ENCODE peak calls at places on chromosomes 12 and 14, in seven cellular contexts. U, F, M, I, C, V and G are unnamed samples. For H3K27me3 and H3K9me3, the result is how much of the 10 kb centered on the place peaks cover.

GRCh38 chr14:22900088-22900799 is 17.2 kb downstream of the REM2 start:
- DNase-seq in U (peak), I (peak), C (peak), F (peak), M (peak), V (peak), G (peak)

GRCh38 chr14:93619176-93619793 is 169.0 kb downstream of the PRIMA1 start:
- DNase-seq in I (peak), M (peak), V (peak), F (peak), C (peak), U (peak), G (peak)

GRCh38 chr14:94559638-94560290 is 1.5 kb upstream of the SERPINA4 start:
- DNase-seq in V (no peak), C (no peak), U (no peak), M (no peak), I (no peak), F (no peak), G (no peak)

GRCh38 chr12:50928392-50928791 is 24.0 kb upstream of the HIGD1C start:
- DNase-seq in C (no peak), F (no peak), M (no peak), I (no peak), V (no peak), U (no peak), G (no peak)

GRCh38 chr12:82687020-82687951 is 580 bp downstream of the TMTC2 start:
- DNase-seq in U (peak), F (peak), I (peak), V (no peak), C (peak), M (peak), G (peak)

GRCh38 chr14:96681826-96682225 is 115.4 kb upstream of the VRK1 start:
- DNase-seq in C (no peak), V (no peak), I (no peak), U (peak), M (no peak), F (no peak), G (peak)

GRCh38 chr12:78194448-78194847 is 363.8 kb downstream of the NAV3 start:
- DNase-seq in U (peak), M (no peak), I (no peak), F (no peak), C (no peak), V (no peak), G (peak)

GRCh38 chr14:95045255-95045701 is 112.1 kb downstream of the DICER1 start:
- DNase-seq in M (peak), C (no peak), I (no peak), U (no peak), V (no peak), F (no peak), G (no peak)

GRCh38 chr12:12319501-12320322 is 30.3 kb downstream of the MANSC1 start:
- DNase-seq in C (no peak), V (no peak), M (no peak), I (peak), U (no peak), F (no peak), G (peak)

GRCh38 chr14:69152181-69152943 is 557 bp downstream of the DCAF5 start:
- DNase-seq in V (peak), U (peak), C (no peak), I (peak), M (peak), F (peak), G (peak)

GRCh38 chr12:13744566-13744965 is 236.8 kb downstream of the GRIN2B start:
- DNase-seq in I (no peak), C (no peak), M (peak), V (no peak), F (no peak), U (no peak), G (no peak)

GRCh38 chr12:69055280-69055679 is 122.3 kb upstream of the CPM start:
- DNase-seq in M (no peak), U (no peak), I (no peak), V (no peak), F (no peak), C (no peak), G (no peak)

GRCh38 chr14:95364481-95365209 is 44.9 kb upstream of the CLMN start:
- DNase-seq in F (no peak), C (no peak), U (no peak), V (no peak), I (no peak), M (no peak), G (no peak)

GRCh38 chr12:96438330-96438729 is 38.1 kb upstream of the CDK17 start:
- DNase-seq in V (no peak), C (no peak), U (no peak), I (no peak), F (no peak), M (no peak), G (no peak)

GRCh38 chr12:56256326-56256960 is 1.7 kb downstream of the ANKRD52 start:
- DNase-seq in I (no peak), F (no peak), M (peak), C (no peak), V (no peak), U (peak), G (peak)

GRCh38 chr14:79018846-79019245 is 848.7 kb downstream of the NRXN3 start:
- DNase-seq in U (peak), I (no peak), M (no peak), V (no peak), F (no peak), C (no peak), G (peak)

GRCh38 chr14:21647380-21647779 is 6.3 kb upstream of the OR4E2 start:
- DNase-seq in M (no peak), F (no peak), U (no peak), I (no peak), V (no peak), C (no peak), G (peak)

GRCh38 chr14:74552623-74553022 is 59.1 kb downstream of the ISCA2 start:
- DNase-seq in M (no peak), C (no peak), V (peak), I (no peak), F (no peak), U (no peak), G (peak)

GRCh38 chr14:74551903-74552371 is 58.4 kb downstream of the ISCA2 start:
- DNase-seq in U (no peak), F (no peak), C (no peak), I (no peak), M (peak), V (no peak), G (peak)

GRCh38 chr14:74550071-74550470 is 56.5 kb downstream of the ISCA2 start:
- DNase-seq in C (no peak), M (no peak), U (no peak), F (no peak), I (no peak), V (no peak), G (no peak)

GRCh38 chr14:74551001-74551400 is 57.4 kb downstream of the ISCA2 start:
- DNase-seq in C (no peak), I (no peak), F (no peak), U (no peak), V (no peak), M (no peak), G (no peak)

GRCh38 chr14:74551431-74551830 is 57.9 kb downstream of the ISCA2 start:
- DNase-seq in V (no peak), C (no peak), F (no peak), M (peak), I (no peak), U (no peak), G (no peak)
- TF ChIP-seq EZH2phosphoT487 in V (no peak), C (no peak), F (no peak), M (no peak), I (no peak), U (no peak), G (no peak)

GRCh38 chr12:926641-927040 is 22.9 kb downstream of the RAD52 start:
- DNase-seq in C (no peak), V (no peak), M (no peak), U (no peak), F (no peak), I (no peak), G (no peak)
- H3K27me3 ChIP-seq in C (under half), V (under half), M (under half), U (under half), F (under half), I (under half), G (under half)

GRCh38 chr14:77950371-77950770 is 150.5 kb downstream of the ADCK1 start:
- DNase-seq in I (no peak), F (no peak), V (no peak), U (no peak), C (no peak), M (no peak), G (peak)

GRCh38 chr14:77961853-77962580 is 162.1 kb downstream of the ADCK1 start:
- DNase-seq in U (peak), M (no peak), I (no peak), V (no peak), C (no peak), F (no peak), G (peak)

DNA sequence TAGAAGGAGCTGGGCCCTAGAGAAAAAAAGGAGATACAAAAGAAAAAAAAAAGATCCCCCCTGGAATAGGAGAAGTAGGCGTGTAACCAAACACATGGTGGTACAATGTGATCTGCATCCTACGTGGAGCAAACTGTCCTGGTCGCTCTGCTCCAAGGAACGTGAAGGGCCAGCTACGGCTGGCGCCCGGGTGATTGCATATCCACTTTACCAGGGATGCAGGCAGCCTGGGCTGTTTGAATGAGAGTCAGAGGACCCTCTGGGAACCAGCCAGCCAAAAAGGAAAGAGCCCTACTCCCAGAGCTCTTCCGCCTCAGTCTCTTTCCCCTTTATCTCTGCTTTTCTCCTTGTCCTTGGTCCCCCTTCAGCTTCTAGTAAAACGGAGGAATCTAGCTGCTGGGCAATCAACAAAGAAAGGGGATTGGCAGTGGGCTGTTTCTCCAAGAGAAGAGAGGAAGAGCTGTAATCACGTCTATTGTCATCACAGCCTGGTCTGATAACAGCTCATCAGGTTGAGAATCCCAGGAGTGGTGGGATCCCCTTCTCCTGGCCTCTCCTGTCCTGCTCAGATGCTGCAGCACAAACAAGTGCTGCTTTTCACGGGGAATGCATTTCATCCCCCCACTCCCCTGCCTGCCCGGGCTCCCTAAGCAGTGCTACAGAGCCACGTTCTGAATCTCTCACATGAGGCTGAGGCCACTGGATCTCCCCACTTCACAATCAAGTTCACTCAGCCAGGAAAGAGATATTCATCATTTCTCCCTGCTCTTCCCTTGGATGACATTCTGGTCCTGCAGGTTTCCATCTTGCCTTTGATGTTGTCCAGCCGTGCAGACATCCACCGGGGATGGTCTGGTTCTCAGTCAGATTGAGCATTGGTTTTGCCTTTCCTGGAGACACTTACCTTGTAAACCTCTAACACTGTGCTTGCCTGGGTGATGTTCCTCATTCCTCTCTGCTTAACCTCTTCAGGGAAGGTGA is 156.2 kb downstream of the ADCK1 start:
- DNase-seq in C (no peak), F (no peak), U (no peak), I (no peak), V (no peak), M (peak), G (no peak)
- H3K9me3 ChIP-seq in C (under half), F (under half), U (under half), I (under half), V (under half), M (under half), G (under half)

DNA sequence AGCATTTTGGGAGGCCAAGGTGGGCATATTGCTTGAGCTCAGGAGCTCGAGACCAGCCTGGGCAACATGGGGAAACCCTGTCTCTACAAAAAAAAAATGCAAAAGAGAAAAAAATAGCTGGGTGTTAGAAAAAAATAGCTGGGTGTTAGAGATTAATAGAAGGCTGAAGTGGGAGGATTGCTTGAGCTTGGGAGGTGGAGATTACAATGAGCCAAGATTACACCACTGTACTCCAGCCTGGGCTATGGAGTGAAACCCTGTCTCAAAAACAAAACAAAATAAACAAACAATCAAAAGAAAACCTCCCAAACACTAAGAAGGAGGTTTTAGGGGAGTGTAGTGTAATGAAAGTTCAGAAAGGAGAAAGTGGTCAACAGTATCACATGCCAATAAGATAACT is 202.1 kb downstream of the FLRT2 start:
- DNase-seq in V (no peak), M (no peak), U (no peak), F (no peak), I (no peak), C (no peak), G (no peak)
- TF ChIP-seq EZH2phosphoT487 in V (no peak), M (no peak), U (no peak), F (no peak), I (no peak), C (no peak), G (no peak)

DNA sequence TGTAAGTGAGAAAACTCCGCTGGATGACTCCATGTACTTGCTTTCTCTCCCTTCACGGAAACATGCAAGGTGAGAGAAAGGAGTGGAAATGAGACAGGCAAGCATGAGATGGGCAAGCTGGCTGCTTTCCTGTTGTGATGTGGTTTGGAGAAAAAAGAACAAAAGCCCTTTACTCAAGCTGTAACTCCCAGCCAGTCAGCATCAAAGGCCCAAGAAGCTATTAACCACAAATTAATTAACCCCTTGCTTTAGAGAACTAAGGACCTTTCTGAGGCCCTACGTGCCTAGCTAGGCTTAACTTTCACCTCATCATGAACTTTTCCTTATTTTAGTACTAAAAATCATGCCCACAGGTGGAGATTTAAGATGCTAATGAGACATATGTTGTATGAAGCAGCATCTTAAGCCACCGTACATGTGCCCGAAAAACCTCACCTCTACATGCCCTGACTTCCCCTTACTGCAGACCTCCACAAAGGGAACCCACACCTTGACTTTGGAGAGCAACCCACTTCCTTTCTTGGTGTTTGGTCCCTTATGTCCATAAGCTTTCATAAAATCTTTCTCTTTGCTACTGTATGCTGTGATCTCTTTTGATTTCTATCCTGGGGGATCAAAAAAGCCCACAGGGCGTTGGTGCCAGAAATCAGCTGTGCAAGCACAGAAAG is 87.0 kb downstream of the GALNT8 start:
- DNase-seq in C (no peak), M (peak), F (peak), V (no peak), I (no peak), U (no peak), G (no peak)
- H3K27me3 ChIP-seq in C (half or more), M (half or more), F (under half), V (half or more), I (half or more), U (under half), G (under half)

DNA sequence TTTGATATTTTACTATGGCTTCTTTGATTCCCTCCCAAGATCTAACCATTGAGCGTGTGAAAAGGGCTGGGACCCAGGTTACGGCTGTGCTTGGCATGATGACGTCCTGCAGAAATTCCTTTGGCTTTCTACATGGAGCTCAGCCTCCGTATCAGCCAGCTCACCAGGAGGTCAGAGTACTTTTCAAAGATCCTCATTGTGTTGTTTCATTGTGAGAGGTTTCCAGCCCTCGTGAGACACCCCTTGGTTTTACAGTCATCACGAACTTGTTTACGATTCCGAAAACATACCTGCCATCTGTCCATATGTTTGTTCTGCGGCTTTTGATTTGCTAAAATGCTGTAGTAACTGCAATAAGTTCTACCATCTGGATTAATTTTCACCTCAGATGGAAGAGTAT is 453.1 kb downstream of the TMEM121 start:
- DNase-seq in U (no peak), V (no peak), M (no peak), C (no peak), F (no peak), I (no peak), G (no peak)
- H3K9me3 ChIP-seq in U (under half), V (under half), M (under half), C (under half), F (under half), I (under half), G (under half)

DNA sequence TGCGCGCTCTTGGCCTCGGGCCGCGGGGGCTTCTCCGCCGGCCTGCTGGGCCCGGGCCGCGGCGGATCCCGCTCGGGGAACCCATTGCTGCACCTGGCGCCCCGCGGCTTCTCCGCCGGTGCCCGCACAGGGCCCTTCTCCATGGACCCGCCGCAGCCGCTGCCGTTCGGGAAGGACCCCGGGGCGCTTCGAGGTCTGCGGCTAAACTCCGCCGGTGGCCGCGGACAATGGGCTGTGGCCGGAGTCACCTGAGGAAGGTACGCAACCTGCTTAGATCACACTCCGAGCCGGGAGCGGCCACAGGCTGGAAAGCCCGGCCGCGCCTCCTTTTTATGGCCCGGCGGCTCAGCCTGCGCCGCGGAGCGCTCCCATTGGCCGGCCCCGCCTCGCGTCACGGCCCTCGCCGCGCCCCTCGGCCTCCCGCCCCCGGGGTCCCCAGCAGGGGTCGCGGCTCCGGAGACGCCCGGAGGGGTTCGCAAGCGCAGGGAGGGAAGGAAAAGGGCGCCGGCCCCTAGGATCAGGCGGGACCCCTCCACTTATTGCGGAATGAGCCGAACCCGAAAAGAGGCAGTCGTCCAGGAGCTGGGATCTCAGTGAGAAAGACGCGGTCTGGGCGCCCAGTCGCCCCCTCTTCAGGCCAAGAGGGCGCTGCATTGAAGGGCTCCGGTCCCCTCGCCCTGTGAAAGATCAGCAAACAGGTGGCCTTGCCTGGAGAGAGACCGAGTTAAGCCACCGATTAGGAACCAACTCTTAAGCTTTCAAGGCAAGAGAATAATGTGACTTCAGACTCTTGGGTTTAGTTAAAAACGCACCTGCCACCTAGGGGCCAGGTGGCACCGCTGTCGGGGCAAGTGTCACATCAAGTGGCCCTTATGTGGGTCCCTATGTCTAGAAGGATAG is at the start of gene GCH1:
- DNase-seq in M (peak), V (peak), F (peak), I (peak), C (peak), U (peak), G (peak)
- TF ChIP-seq EZH2phosphoT487 in M (no peak), V (no peak), F (no peak), I (no peak), C (no peak), U (no peak), G (no peak)

GRCh38 chr14:80974338-80975078 is 19.1 kb downstream of the TSHR start:
- DNase-seq in M (no peak), F (no peak), I (peak), V (no peak), U (no peak), C (no peak), G (peak)
- H3K27me3 ChIP-seq in M (under half), F (under half), I (under half), V (under half), U (half or more), C (under half), G (under half)